ENCODE peak calls at places on chromosomes 6 and 20, in six cellular contexts. G is colonic mucosa; Q is caudate nucleus; I is CD4-positive, CD25-positive, alpha-beta regulatory T cell; X is effector memory CD4-positive, alpha-beta T cell; J is brain microvascular endothelial cell. T is an unnamed sample.

GRCh38 chr6:156045416-156045815 is 589.8 kb upstream of the NOX3 start:
- DNase-seq in Q (no peak), G (no peak), I (no peak), X (no peak), J (no peak), T (no peak)

GRCh38 chr6:115977220-115977619 is 83.5 kb downstream of the FRK start:
- DNase-seq in Q (no peak), G (peak; percentile 32), I (no peak), J (no peak), X (no peak), T (no peak)

GRCh38 chr20:48773837-48774418 is 53.9 kb downstream of the PREX1 start:
- DNase-seq in Q (no peak), G (no peak), X (no peak), J (no peak), I (no peak), T (no peak)

GRCh38 chr20:19901226-19901625 is 115.9 kb upstream of the NAA20 start:
- DNase-seq in G (no peak), Q (no peak), J (no peak), I (no peak), X (no peak), T (no peak)

GRCh38 chr20:54545959-54546358 is 70.6 kb downstream of the DOK5 start:
- DNase-seq in J (peak; percentile 34), I (no peak), G (no peak), X (no peak), Q (no peak), T (no peak)

GRCh38 chr6:3965071-3965718 is 113.7 kb downstream of the FAM217A start:
- DNase-seq in G (no peak), I (no peak), J (no peak), X (no peak), Q (no peak), T (no peak)

GRCh38 chr6:140779991-140780596 is 1352.6 kb upstream of the GJE1 start:
- DNase-seq in I (no peak), G (no peak), J (no peak), X (no peak), Q (no peak), T (no peak)

GRCh38 chr20:25543068-25543467 is 42.3 kb downstream of the NINL start:
- DNase-seq in Q (no peak), J (peak; percentile 47), X (no peak), I (no peak), G (no peak), T (no peak)

GRCh38 chr6:157201083-157201482 is 122.2 kb downstream of the TMEM242 start:
- DNase-seq in J (no peak), Q (no peak), I (no peak), X (no peak), G (no peak), T (no peak)

GRCh38 chr20:5150226-5151076 is 23.6 kb downstream of the CDS2 start:
- DNase-seq in G (peak; percentile 27), J (peak; percentile 37), I (no peak), Q (no peak), X (no peak), T (no peak)

GRCh38 chr20:17928633-17929311 is 39.8 kb downstream of the SNX5 start:
- DNase-seq in J (no peak), I (no peak), Q (no peak), G (peak; percentile 77), X (no peak), T (no peak)

GRCh38 chr6:57021086-57021720 is 25.3 kb upstream of the KIAA1586 start:
- DNase-seq in J (no peak), G (no peak), I (peak; percentile 42), X (no peak), Q (no peak), T (peak; percentile 7)

GRCh38 chr6:44257753-44258324 is 511 bp upstream of the SLC35B2 start:
- DNase-seq in Q (no peak), G (no peak), I (no peak), J (no peak), X (no peak), T (no peak)

GRCh38 chr6:12170351-12171079 is 119.6 kb upstream of the EDN1 start:
- DNase-seq in J (no peak), Q (no peak), I (no peak), G (no peak), X (no peak), T (no peak)

GRCh38 chr20:63260943-63261807 is 6.9 kb upstream of the NKAIN4 start:
- DNase-seq in X (no peak), I (no peak), J (no peak), Q (no peak), G (no peak), T (no peak)

GRCh38 chr20:1669304-1669703 is 11.7 kb upstream of the SIRPG start:
- DNase-seq in I (no peak), G (no peak), Q (no peak), J (peak; percentile 51), X (no peak), T (no peak)
- H3K27ac ChIP-seq in I (peak overlapping the region; percentile 5), G (no peak overlapping the region), Q (peak overlapping the region; percentile 54), J (no peak overlapping the region), X (no peak overlapping the region), T (no peak overlapping the region)

DNA sequence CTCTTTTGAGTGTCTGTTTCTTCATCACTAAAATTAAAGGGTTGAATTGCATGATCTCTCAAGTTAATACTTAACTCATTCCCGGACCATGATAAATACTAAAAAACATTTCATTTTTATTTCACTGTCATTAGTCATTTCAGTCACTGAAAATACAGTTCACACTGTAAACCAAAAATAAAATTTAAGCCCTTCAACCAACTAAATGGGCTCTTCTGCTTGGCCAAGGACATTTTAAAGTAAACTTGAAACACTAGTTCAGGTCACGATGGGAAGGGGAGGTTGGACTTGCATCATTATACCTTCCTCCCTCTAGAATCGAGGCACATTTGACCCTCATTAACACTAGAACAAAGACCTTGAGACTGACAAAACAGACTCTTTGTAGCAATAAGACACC is 21.2 kb upstream of the HLA-DRB1 start:
- DNase-seq in X (no peak), Q (no peak), I (no peak), G (no peak), J (no peak), T (no peak)
- H3K27ac ChIP-seq in X (peak overlapping the region; percentile 75), Q (no peak overlapping the region), I (peak overlapping the region; percentile 93), G (no peak overlapping the region), J (no peak overlapping the region), T (no peak overlapping the region)

GRCh38 chr6:8108759-8109539 is 6.6 kb upstream of the EEF1E1 start:
- DNase-seq in G (no peak), Q (no peak), J (no peak), X (no peak), I (no peak), T (no peak)
- H3K27ac ChIP-seq in G (no peak overlapping the region), Q (no peak overlapping the region), J (peak overlapping the region; percentile 83), X (no peak overlapping the region), I (no peak overlapping the region), T (no peak overlapping the region)

GRCh38 chr20:60262967-60263603 is 304.9 kb downstream of the CDH26 start:
- DNase-seq in X (peak; percentile 17), J (no peak), I (peak; percentile 50), Q (no peak), G (peak; percentile 27), T (no peak)
- H3K27ac ChIP-seq in X (no peak overlapping the region), J (no peak overlapping the region), I (no peak overlapping the region), Q (no peak overlapping the region), G (no peak overlapping the region), T (no peak overlapping the region)

DNA sequence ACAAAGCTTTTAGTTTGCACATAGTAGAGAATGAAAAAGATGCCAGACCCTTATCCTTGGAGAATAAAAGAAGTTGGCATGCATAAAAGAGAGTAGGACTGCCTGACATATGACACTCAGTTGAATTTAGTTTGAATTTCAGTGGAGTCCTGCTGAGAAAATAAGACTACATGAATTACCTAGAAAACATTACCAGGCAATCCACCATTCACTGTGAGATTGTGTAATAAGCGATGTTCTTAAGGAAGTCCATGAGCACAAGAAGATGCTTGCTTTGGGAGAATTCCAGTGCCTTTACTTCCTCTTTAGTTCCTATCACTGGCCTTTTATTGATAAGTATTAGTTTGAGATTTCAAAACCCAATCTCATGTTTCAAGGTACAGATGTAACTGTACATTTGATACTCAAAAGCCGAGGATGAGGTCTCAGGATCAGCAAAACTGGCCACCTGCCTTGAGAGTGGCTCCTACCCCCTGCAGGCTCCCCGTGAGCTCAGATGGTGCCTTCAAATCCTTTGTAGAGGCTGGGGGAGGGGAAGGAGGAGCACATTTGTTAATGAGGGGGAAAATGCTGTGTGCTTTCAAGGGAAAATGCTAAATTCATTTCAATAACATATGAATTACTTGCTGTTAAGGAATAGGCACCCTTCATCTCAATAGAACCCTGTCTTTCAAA is 11.2 kb upstream of the UNC93A start:
- DNase-seq in I (no peak), Q (no peak), G (no peak), J (no peak), X (no peak), T (no peak)
- H3K27ac ChIP-seq in I (no peak overlapping the region), Q (no peak overlapping the region), G (no peak overlapping the region), J (no peak overlapping the region), X (no peak overlapping the region), T (no peak overlapping the region)

GRCh38 chr6:5638666-5639065 is 368.1 kb downstream of the NRN1 start:
- DNase-seq in Q (peak; percentile 59), J (no peak), I (no peak), G (no peak), X (no peak), T (no peak)
- H3K27ac ChIP-seq in Q (no peak overlapping the region), J (no peak overlapping the region), I (no peak overlapping the region), G (no peak overlapping the region), X (no peak overlapping the region), T (no peak overlapping the region)

DNA sequence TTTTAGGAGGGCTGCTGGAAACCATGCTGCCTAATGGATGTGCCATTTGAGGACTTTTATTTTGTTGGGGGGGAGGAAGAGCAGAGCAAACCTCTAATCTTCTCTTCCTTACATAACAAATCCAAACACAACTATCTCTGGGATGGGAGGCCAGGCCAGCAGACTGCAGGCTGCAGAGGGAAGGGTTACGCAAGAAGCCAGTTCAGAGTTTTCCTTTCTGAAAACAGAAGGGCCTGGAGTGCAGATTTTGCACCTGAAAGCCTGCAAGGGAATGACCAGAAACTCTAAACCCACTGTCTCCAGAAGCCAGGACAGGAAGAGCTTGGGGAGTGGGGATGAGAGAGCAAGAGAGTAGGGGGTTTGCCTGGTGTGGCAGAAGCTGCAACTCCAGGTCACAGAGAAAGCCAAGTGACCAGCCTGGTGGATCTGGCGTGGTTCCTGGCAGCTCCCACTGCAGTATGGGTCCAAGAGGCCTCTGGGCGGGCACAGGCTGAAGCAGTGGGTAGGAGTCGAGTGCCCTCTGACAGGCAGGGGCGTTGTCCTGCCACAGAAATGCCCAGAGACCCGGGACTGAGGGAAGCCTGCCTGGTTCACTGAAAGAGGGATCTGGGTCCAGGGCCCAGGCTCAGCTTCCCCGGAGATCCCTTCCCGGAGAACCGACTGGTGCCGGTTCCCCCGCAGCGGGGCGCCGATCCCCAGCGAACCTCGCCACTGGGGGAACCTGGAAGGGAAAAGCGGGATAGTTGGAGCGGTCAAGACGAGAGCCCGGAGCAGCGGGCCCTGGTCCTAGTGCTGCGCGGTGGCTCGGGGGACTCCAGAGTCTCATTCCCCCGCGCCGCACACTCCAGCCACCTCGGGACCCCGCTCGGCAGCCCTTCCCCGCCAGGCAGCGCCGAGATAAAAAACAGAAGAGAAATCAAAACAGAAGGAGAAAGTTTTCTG is 6.7 kb downstream of the MAFB start:
- DNase-seq in J (no peak), Q (no peak), G (no peak), I (no peak), X (no peak), T (no peak)
- H3K27ac ChIP-seq in J (no peak overlapping the region), Q (no peak overlapping the region), G (peak overlapping the region; percentile 18), I (no peak overlapping the region), X (no peak overlapping the region), T (no peak overlapping the region)